ENCODE peak calls at places on chromosomes 7 and 10, in six cellular contexts. N is A549, Y is H1, H is SK-N-SH, P is transverse colon, T is sigmoid colon. J is an unnamed sample. For H3K4me1, the result is how much of the 10 kb centered on the place peaks cover.

GRCh38 chr10:50422259-50422658 is 170.9 kb upstream of the ASAH2 start:
- DNase-seq in P (no peak), T (no peak), H (no peak), Y (no peak), N (no peak), J (no peak)

GRCh38 chr10:121841862-121842261 is 86.0 kb downstream of the ATE1 start:
- DNase-seq in P (no peak), H (no peak), Y (no peak), T (no peak), N (no peak), J (no peak)

GRCh38 chr7:35604595-35604994 is 90.3 kb downstream of the HERPUD2 start:
- DNase-seq in H (no peak), T (no peak), P (no peak), Y (no peak), N (no peak), J (no peak)

GRCh38 chr10:124557648-124558338 is 96.2 kb downstream of the LHPP start:
- DNase-seq in Y (no peak), N (no peak), P (no peak), H (no peak), T (no peak), J (no peak)

GRCh38 chr7:32670105-32670504 is 174.8 kb downstream of the AVL9 start:
- DNase-seq in T (no peak), N (peak), P (peak), H (no peak), Y (no peak), J (no peak)

GRCh38 chr10:51786684-51787035 is 87.3 kb upstream of the CSTF2T start:
- DNase-seq in H (no peak), N (no peak), P (no peak), Y (no peak), T (no peak), J (no peak)

GRCh38 chr10:53534428-53534827 is 761.8 kb upstream of the MBL2 start:
- DNase-seq in H (no peak), T (no peak), P (no peak), N (no peak), Y (no peak), J (no peak)

GRCh38 chr7:81767883-81768282 is 2.0 kb downstream of the HGF start:
- DNase-seq in T (no peak), H (no peak), N (no peak), Y (no peak), P (no peak), J (no peak)

GRCh38 chr7:19919156-19920085 is 146.0 kb upstream of the TMEM196 start:
- DNase-seq in Y (no peak), P (no peak), N (no peak), T (no peak), H (no peak), J (no peak)

GRCh38 chr10:8278099-8278498 is 223.6 kb downstream of the GATA3 start:
- DNase-seq in H (no peak), P (no peak), Y (no peak), T (no peak), N (no peak), J (no peak)

GRCh38 chr7:150983893-150984368 is 5.8 kb upstream of the KCNH2 start:
- DNase-seq in H (no peak), Y (no peak), T (no peak), N (no peak), P (no peak), J (no peak)

DNA sequence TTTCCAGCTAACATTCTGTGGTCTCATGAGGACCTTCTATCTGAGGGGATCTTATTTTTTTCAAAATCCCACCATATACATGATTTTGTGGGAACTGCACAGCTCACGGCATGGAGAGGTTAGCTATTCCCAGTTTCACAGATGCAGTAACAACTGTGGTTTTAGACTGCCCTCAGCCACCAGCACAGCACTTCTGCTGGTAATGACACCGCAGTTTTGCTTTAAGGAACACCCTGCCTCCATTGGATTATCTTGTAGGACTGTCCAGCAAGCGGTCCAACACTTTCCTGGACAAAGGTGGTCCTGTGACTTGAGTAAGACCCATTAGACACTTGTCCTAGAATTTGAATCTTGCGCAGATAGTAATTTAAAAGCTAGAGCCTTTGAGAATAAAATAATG is 65.3 kb upstream of the SMNDC1 start:
- DNase-seq in P (no peak), H (no peak), T (no peak), Y (no peak), N (no peak), J (no peak)
- H3K4me1 ChIP-seq in P (under half), H (under half), T (under half), Y (under half), N (under half), J (under half)

GRCh38 chr10:81093056-81093455 is 555.4 kb downstream of the SH2D4B start:
- DNase-seq in P (no peak), Y (no peak), T (no peak), N (no peak), H (no peak), J (no peak)
- TF ChIP-seq EP300 in P (no peak), Y (no peak), T (no peak), N (no peak), H (no peak), J (no peak)

GRCh38 chr7:105829681-105830322 is 46.6 kb downstream of the ATXN7L1 start:
- DNase-seq in P (no peak), N (no peak), H (no peak), Y (no peak), T (no peak), J (no peak)

GRCh38 chr7:105827106-105827870 is 49.1 kb downstream of the ATXN7L1 start:
- DNase-seq in N (no peak), Y (no peak), T (no peak), P (no peak), H (no peak), J (no peak)

GRCh38 chr7:105831824-105832535 is 44.4 kb downstream of the ATXN7L1 start:
- DNase-seq in T (no peak), H (no peak), Y (no peak), N (no peak), P (no peak), J (no peak)

GRCh38 chr7:105828141-105828540 is 48.3 kb downstream of the ATXN7L1 start:
- DNase-seq in T (no peak), Y (no peak), H (no peak), N (no peak), P (no peak), J (no peak)

GRCh38 chr7:105830405-105831218 is 45.8 kb downstream of the ATXN7L1 start:
- DNase-seq in T (no peak), P (no peak), N (peak), Y (no peak), H (peak), J (no peak)
- H3K4me1 ChIP-seq in T (under half), P (under half), N (under half), Y (under half), H (under half), J (under half)

GRCh38 chr7:6022671-6023070 is 8.5 kb upstream of the ANKRD61 start:
- DNase-seq in P (no peak), N (no peak), Y (no peak), H (peak), T (no peak), J (no peak)
- TF ChIP-seq EP300 in P (no peak), N (no peak), Y (no peak), H (no peak), T (no peak), J (no peak)

DNA sequence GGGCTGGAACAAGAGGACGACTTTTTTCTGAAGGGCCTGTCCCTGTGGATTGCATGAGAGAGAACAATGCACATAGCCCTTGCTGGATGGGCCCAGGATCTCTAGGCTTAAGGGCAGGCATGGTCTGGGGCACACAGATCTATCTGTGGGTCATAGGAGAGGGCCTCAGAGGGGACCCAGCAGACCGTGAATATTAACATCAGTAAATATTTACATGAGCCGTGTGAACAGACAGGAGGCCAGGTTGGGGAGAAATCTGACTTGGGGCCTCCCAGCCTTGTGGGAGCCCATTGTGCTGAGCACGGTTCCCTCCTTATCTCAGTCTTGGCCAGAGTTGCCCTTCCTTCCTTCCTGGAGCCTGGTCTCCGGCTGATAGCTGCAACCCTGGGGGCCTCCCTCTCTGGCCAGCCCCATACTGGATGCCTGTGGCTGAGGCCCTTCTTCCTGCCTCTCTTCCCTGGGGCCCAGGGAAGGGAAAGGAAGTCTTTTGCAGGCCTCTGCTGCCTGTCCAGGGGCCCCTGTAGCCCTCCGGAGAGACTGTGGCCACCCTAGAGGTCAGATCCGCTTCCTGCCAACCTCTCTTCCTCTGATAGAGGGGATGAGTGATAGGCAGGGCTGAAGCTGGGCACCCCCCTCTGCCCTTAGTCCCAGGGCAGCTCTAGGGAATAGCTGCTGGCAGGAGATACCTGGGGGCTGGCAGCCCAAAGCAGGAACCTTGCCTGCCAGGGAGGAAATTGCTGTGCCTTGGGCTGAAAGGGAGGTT is 44.5 kb upstream of the TRIM8 start:
- DNase-seq in H (no peak), T (peak), Y (no peak), N (no peak), P (no peak), J (peak)
- H3K4me1 ChIP-seq in H (under half), T (under half), Y (under half), N (under half), P (under half), J (under half)

DNA sequence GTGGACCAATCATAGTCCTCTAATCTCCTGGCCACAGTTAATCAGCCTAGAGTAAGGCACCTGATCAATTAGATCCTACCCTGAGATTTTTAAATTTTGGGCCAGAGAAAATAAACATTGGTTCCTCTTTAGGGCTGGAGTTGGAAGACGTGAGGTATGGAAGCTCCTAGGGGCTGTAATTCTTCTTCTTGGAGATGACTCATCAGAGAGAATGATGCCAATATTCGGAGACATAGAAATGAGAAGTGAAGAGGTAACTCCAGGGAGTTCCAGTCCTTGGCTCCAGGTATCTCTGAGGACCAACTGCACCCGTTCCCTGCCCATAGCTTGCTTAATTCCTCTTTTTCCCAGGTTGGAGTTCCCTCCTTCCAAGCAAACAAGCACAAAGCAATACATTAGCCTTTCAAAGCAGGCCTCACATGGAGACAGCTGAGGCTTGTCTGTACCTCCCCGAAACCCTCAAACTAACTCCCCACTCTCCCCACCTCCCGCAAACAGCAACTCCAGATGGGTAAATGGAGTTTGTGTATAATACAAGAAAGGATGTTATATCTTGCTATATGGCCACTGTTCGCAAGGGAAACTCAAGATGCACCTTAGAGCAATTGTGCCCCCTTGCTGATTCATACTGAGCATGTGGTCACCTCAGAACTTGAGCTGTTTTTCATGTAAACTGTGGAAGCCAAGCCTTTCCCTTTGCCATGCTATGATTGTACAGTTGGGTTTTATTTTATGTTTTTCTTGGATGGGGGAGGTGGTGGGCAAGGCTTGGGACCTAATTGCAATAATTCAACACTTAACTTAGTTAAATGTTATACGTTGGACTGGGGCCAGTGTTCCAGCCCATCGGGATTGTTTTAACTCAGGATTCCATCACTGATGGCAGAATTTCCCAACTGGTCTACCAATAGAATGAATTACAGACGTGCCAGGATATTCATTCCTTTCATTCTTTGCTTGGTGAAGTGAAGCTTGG is 29.3 kb downstream of the PIK3AP1 start:
- DNase-seq in Y (no peak), P (no peak), N (no peak), T (no peak), H (no peak), J (no peak)
- TF ChIP-seq EP300 in Y (no peak), P (no peak), N (no peak), T (no peak), H (no peak), J (no peak)